ENCODE peak calls at places on chromosome 1, in four cellular contexts. N is HCT116, J is PC-3, W is fibroblast of lung. Q is an unnamed sample.

GRCh38 chr1:177451191-177451590 is 280.4 kb downstream of the BRINP2 start:
- DNase-seq in W (no peak), J (no peak), N (no peak), Q (no peak)

GRCh38 chr1:41874903-41875411 is 43.8 kb downstream of the HIVEP3 start:
- DNase-seq in W (no peak), J (no peak), N (no peak), Q (no peak)

GRCh38 chr1:33169290-33170055 is 12.4 kb downstream of the TRIM62 start:
- DNase-seq in J (no peak), W (no peak), N (no peak), Q (no peak)

GRCh38 chr1:47187926-47188250 is 1.9 kb downstream of the PDZK1IP1 start:
- DNase-seq in J (no peak), N (no peak), W (no peak), Q (no peak)

GRCh38 chr1:203197625-203198024 is 11.1 kb upstream of the CHI3L1 start:
- DNase-seq in W (peak), N (no peak), J (no peak), Q (no peak)

GRCh38 chr1:160674415-160674814 is 27.6 kb upstream of the SLAMF1 start:
- DNase-seq in W (no peak), N (no peak), J (no peak), Q (peak)

GRCh38 chr1:119859647-119860046 is 36.7 kb downstream of the ADAM30 start:
- DNase-seq in W (peak), N (peak), J (peak), Q (no peak)

GRCh38 chr1:6183520-6183989 is 3.4 kb upstream of the CHD5 start:
- DNase-seq in W (no peak), N (no peak), J (peak), Q (peak)

GRCh38 chr1:87508247-87508646 is 179.6 kb downstream of the LMO4 start:
- DNase-seq in N (no peak), J (no peak), W (peak), Q (no peak)

GRCh38 chr1:9181176-9181906 is 52.4 kb upstream of the GPR157 start:
- DNase-seq in N (peak), W (peak), J (peak), Q (peak)

GRCh38 chr1:10556430-10557005 is 81.8 kb downstream of the PEX14 start:
- DNase-seq in N (no peak), J (no peak), W (no peak), Q (no peak)

GRCh38 chr1:220767312-220768126 is 19.2 kb upstream of the MTARC1 start:
- DNase-seq in J (no peak), W (peak), N (no peak), Q (no peak)

GRCh38 chr1:101295212-101295611 is 58.4 kb downstream of the S1PR1 start:
- DNase-seq in N (no peak), J (peak), W (no peak), Q (no peak)

GRCh38 chr1:224592636-224593579 is 23.2 kb upstream of the CNIH3 start:
- DNase-seq in J (peak), W (peak), N (no peak), Q (peak)

GRCh38 chr1:28109639-28110038 is 21.2 kb upstream of the EYA3 start:
- DNase-seq in N (no peak), J (no peak), W (no peak), Q (no peak)

GRCh38 chr1:28108006-28108405 is 19.6 kb upstream of the EYA3 start:
- DNase-seq in W (no peak), J (no peak), N (no peak), Q (no peak)

GRCh38 chr1:28112388-28113311 is 24.2 kb upstream of the EYA3 start:
- DNase-seq in N (peak), J (peak), W (peak), Q (peak)

GRCh38 chr1:28111157-28111556 is 22.7 kb upstream of the EYA3 start:
- DNase-seq in N (no peak), W (no peak), J (peak), Q (no peak)

GRCh38 chr1:28110555-28110954 is 22.1 kb upstream of the EYA3 start:
- DNase-seq in W (no peak), N (no peak), J (peak), Q (no peak)
- H3K4me2 ChIP-seq in W (no peak), N (no peak), J (peak), Q (no peak)

GRCh38 chr1:13808729-13809131 is 108.7 kb downstream of the PRDM2 start:
- DNase-seq in N (no peak), W (peak), J (no peak), Q (no peak)

GRCh38 chr1:13809461-13810159 is 109.6 kb downstream of the PRDM2 start:
- DNase-seq in J (no peak), W (no peak), N (no peak), Q (peak)

GRCh38 chr1:13805431-13805830 is 105.4 kb downstream of the PRDM2 start:
- DNase-seq in N (no peak), J (no peak), W (no peak), Q (no peak)

GRCh38 chr1:13806108-13806507 is 106.1 kb downstream of the PRDM2 start:
- DNase-seq in N (no peak), J (no peak), W (no peak), Q (no peak)

GRCh38 chr1:13807213-13807612 is 107.2 kb downstream of the PRDM2 start:
- DNase-seq in W (peak), N (peak), J (peak), Q (peak)
- TF ChIP-seq CTCF in W (peak), N (peak), J (peak), Q (peak)

DNA sequence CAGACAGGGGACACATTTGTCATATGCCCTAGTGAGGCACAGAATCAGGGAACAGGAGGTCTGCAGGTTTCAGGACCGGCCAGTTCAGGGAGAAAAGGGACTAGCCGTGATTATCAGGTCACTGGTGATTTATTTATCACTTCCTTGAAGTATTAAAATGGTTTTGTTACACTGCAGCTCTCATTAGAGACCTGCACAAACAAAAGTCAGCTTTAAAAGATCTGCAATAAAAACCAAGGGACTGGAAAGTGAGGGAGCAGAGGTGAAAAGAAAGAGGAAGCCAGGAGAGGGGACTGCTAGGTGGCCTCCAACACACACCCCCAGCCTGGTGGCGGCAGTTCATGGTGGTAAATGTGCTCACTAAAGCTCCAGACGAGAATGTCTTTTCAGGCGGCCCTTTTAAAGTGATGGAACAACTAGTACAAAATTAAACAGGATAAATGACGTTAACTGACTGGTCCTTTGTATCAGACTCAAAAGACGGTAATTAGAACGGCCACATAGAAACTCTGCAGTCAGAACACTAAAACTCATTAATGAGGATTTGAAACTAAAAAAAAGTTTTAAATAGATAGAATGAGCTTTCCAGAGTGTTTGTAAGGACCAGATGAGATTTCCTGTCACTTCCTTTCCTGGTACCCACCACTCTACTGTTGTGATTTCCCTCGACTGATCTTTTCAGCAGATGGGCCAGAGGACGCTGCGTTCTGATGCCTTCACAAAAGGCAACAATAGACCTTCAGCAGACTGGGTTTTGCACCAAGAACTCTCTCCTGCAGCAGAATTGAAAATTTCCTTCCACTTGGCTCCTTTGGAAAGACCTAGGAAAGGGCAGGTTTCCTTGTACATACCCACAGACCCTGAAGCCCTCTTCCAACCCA is 136.8 kb downstream of the NTPCR start:
- DNase-seq in J (no peak), N (no peak), W (no peak), Q (no peak)
- H3K4me2 ChIP-seq in J (no peak), N (no peak), W (no peak), Q (no peak)

GRCh38 chr1:104084380-104084779 is 334.7 kb downstream of the AMY1C start:
- DNase-seq in W (no peak), J (no peak), N (no peak), Q (no peak)

GRCh38 chr1:104082221-104082620 is 332.5 kb downstream of the AMY1C start:
- DNase-seq in J (no peak), N (no peak), W (no peak), Q (no peak)
- TF ChIP-seq CTCF in J (no peak), N (no peak), W (no peak), Q (no peak)

GRCh38 chr1:171251741-171252300 is 3.5 kb downstream of the FMO1 start:
- DNase-seq in N (no peak), J (peak), W (peak), Q (peak)

GRCh38 chr1:171252482-171252881 is 4.2 kb downstream of the FMO1 start:
- DNase-seq in N (no peak), W (no peak), J (no peak), Q (peak)

GRCh38 chr1:171248309-171248708 is at the start of gene FMO1:
- DNase-seq in J (no peak), N (no peak), W (no peak), Q (no peak)

GRCh38 chr1:171251042-171251740 is 2.9 kb downstream of the FMO1 start:
- DNase-seq in J (peak), W (peak), N (peak), Q (peak)

DNA sequence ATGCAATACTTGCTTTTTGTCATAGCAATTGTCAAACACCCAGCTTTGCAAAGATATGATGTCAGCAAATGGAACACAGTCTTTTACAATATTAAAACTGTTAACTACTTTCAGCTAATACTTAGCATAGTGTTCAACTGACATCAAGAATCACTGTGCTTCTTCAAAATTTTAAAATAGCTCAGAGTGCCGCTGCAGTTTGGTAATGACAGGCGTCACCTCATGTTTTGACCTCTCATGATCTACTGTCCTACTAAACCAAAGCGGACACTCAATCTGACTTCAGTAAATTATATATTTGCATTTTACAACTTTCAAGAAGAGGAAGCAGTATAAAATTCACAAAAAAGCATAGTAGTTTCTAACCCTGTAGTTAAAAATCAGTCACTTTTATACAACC is 2.0 kb downstream of the FMO1 start:
- DNase-seq in N (no peak), J (no peak), W (no peak), Q (peak)
- H3K4me2 ChIP-seq in N (no peak), J (no peak), W (no peak), Q (peak)

DNA sequence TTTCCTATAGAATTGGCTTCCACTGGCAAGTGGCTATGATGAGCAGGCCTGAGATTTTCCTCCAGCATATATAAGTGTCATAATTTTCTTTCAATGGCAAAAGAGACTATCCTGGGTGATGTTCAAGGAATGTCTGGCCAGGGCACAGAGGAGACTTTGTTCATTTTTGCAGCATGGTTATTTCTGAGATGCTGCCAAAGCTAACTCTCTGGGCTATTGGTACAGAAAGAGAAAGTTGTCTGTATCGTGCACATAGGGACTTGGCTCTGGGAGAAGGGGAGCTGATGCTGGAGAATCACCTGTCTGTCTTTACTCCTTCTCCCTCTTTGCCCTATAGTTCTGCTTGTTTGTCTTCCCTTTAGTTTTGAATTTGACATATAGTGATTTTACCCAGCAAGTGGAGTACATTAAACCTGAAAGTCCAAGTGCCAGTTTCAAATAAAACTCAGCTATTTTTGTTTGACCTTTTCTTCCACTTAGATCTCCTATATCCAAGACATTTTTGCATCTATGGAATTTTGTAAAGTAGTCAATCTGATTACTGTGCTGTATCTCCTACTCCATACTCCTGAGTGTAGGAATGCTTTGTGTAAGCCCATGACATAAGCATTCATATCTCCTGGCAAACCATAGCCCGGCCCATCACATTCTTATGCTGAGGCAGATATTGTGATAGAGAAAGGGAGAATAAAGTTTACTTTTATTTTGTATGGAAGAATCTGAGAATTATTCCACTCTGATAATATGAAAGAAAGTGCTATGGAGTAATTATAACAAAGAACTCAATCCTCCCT is 3.9 kb downstream of the FNDC7 start:
- DNase-seq in N (no peak), W (no peak), J (no peak), Q (no peak)
- TF ChIP-seq CTCF in N (no peak), W (no peak), J (no peak), Q (no peak)

DNA sequence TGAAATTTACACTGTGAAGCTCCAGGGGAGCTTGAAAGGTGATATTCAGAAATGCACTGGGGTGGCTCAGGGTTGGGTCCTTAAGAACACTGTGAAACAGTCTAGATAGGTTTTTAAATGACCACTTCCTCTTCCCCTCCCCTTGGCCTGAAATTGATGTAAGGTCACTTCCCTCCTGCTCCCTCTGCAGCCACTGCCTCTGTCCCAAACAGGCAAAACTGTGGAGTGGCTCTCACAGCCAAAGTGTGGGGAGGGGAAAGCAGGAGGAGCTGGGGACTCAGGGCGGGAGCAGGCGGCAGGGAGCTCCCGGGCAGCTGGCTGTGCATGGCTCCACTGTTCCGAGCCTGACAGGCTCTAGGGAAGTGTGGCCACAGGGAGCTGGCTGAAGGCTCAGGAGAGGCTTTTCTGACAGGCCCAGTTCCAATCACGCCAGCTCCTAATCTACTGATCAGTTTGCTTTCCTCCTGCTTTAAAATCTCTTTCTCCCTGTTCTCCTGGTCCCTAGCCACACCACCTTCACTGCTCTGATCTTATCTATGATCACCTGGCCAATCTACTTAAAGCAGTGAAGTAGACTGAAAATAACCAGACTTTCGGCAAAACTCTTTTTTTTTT is 5.1 kb upstream of the CSRP1 start:
- DNase-seq in W (no peak), N (no peak), J (peak), Q (peak)
- H3K4me2 ChIP-seq in W (peak), N (no peak), J (peak), Q (peak)

DNA sequence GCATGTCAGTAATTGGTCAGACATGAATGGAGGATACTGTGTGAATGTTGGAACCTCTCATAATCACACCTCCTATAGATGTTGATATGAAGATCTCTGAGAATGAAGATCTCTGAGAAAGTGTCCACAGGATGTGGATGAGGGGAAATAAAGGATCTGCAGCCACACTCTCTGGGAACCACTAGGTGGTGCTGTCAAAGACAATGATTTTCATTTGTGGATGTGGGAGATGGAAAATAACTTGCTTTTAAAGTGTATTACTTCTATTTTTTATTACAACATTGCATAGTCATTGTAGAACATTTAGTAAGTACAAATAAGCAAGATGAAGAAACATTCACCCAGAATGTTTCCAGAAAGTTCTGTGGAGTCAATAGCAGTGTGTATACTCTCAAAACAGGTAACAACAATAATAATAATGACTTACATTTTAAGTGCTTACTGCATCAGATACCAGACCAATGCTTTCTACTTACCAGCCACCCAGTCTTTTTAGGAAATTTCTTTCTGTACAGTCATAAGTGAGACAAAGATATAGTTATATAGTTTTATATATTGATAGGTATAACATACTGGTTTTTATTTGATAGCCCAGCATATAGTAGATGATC is 128.2 kb downstream of the ATG4C start:
- DNase-seq in W (peak), J (peak), N (no peak), Q (peak)
- TF ChIP-seq CTCF in W (peak), J (peak), N (peak), Q (peak)

GRCh38 chr1:109190189-109190588 is 23.5 kb upstream of the SARS1 start:
- DNase-seq in W (no peak), N (no peak), J (no peak), Q (no peak)

GRCh38 chr1:109188776-109189175 is 24.9 kb upstream of the SARS1 start:
- DNase-seq in W (no peak), N (no peak), J (no peak), Q (no peak)

GRCh38 chr1:109192433-109192832 is 21.3 kb upstream of the SARS1 start:
- DNase-seq in N (no peak), W (no peak), J (no peak), Q (no peak)

GRCh38 chr1:109193653-109194590 is 19.8 kb upstream of the SARS1 start:
- DNase-seq in J (peak), N (no peak), W (peak), Q (peak)

DNA sequence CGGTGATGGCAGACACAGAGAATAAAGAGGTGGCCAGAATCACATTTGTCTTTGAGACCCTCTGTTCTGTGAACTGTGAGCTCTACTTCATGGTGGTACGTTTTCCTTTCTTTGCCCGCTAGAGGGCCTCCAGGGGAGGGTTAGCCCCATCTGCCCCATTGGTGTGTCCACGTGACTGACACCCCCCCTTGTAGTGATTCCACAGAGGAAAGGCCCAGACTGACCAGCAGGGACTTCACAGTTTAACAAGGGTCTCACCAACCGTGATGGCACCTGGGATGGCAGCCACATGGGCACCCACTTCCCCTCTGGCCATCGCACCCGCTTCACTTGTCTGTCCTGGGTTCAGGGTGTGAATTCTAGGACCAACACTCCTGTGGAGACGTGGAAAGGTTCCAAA is 22.3 kb upstream of the SARS1 start:
- DNase-seq in W (no peak), N (no peak), J (no peak), Q (peak)
- H3K4me2 ChIP-seq in W (no peak), N (no peak), J (no peak), Q (no peak)

GRCh38 chr1:89806612-89807011 is 14.2 kb upstream of the LRRC8D start:
- DNase-seq in N (no peak), J (no peak), W (no peak), Q (no peak)

GRCh38 chr1:89802036-89802435 is 18.8 kb upstream of the LRRC8D start:
- DNase-seq in J (no peak), N (no peak), W (no peak), Q (no peak)

GRCh38 chr1:89808429-89809117 is 12.3 kb upstream of the LRRC8D start:
- DNase-seq in W (peak), N (no peak), J (peak), Q (no peak)

GRCh38 chr1:89802841-89803240 is 18.0 kb upstream of the LRRC8D start:
- DNase-seq in N (no peak), W (no peak), J (no peak), Q (no peak)

GRCh38 chr1:89804646-89805237 is 16.1 kb upstream of the LRRC8D start:
- DNase-seq in N (peak), J (peak), W (peak), Q (peak)
- TF ChIP-seq CTCF in N (peak), J (peak), W (peak), Q (peak)